ENCODE peak calls at places on chromosomes 13 and 19, in five cellular contexts. A is RCC 7860, N is HTR-8/SVneo, P is mammary epithelial cell, H is Daoy. U is an unnamed sample.

GRCh38 chr13:40640845-40641458 is 25.5 kb downstream of the FOXO1 start:
- DNase-seq in A (no peak), N (no peak), P (peak; percentile 82), H (peak; percentile 23), U (peak; percentile 63)

GRCh38 chr13:32315255-32316029 is at the start of the genes BRCA2 and ZAR1L:
- DNase-seq in A (peak; percentile 77), N (peak; percentile 76), P (peak; percentile 83), H (peak; percentile 92), U (peak; percentile 93)

GRCh38 chr13:113905942-113906341 is 42.1 kb upstream of the GAS6 start:
- DNase-seq in A (no peak), N (no peak), P (no peak), H (no peak), U (peak; percentile 3)

GRCh38 chr19:56760842-56761241 is 79.7 kb downstream of the PEG3 start:
- DNase-seq in A (no peak), N (no peak), P (no peak), H (no peak), U (no peak)

GRCh38 chr19:47490031-47490430 is 6.0 kb upstream of the KPTN start:
- DNase-seq in A (no peak), N (no peak), P (no peak), H (no peak), U (no peak)

GRCh38 chr19:41189425-41190065 is 3.5 kb upstream of the CYP2S1 start:
- DNase-seq in A (no peak), N (no peak), P (no peak), H (no peak), U (no peak)

GRCh38 chr13:109933476-109933875 is 147.1 kb upstream of the IRS2 start:
- DNase-seq in A (no peak), N (no peak), P (no peak), H (no peak), U (no peak)

GRCh38 chr19:50893047-50893737 is 18.0 kb downstream of the KLK4 start:
- DNase-seq in A (no peak), N (no peak), P (no peak), H (no peak), U (no peak)

GRCh38 chr13:111486331-111486730 is 165.9 kb downstream of the TEX29 start:
- DNase-seq in A (no peak), N (no peak), P (no peak), H (no peak), U (no peak)

GRCh38 chr13:68813397-68813796 is 1294.2 kb upstream of the ATXN8OS start:
- DNase-seq in A (no peak), N (no peak), P (no peak), H (no peak), U (no peak)

GRCh38 chr19:13619203-13619632 is 112.9 kb upstream of the CACNA1A start:
- DNase-seq in A (peak; percentile 25), N (no peak), P (peak; percentile 57), H (no peak), U (no peak)

GRCh38 chr13:34654203-34654602 is 287.9 kb upstream of the NBEA start:
- DNase-seq in A (no peak), N (no peak), P (peak; percentile 17), H (no peak), U (no peak)

GRCh38 chr19:2887391-2887914 is 13.3 kb upstream of the ZNF57 start:
- DNase-seq in A (peak; percentile 65), N (peak; percentile 60), P (peak; percentile 66), H (peak; percentile 53), U (no peak)

GRCh38 chr19:50723069-50723468 is at the start of gene CLEC11A:
- DNase-seq in A (no peak), N (no peak), P (no peak), H (peak; percentile 91), U (no peak)

U was measured in activated CD4-positive, alpha-beta memory T cell treated with anti-CD3 and anti-CD28 coated beads for 36 hours.